ENCODE peak calls at places on chromosomes 3 and 15, in nine cellular contexts. L is testis, X is body of pancreas, B is stomach, P is ovary, A is adrenal gland, E is HepG2, U is prostate gland, S is A549. Q is an unnamed sample.

GRCh38 chr3:37787027-37787868 is 74.4 kb upstream of the CTDSPL start:
- DNase-seq in L (no peak), X (peak; percentile 10), B (no peak), P (peak; percentile 37), A (no peak), E (no peak), U (no peak), S (no peak), Q (no peak)

GRCh38 chr3:196661400-196661799 is 21.9 kb downstream of the NRROS start:
- DNase-seq in L (no peak), X (no peak), B (no peak), P (no peak), A (no peak), E (no peak), U (no peak), S (no peak), Q (no peak)

GRCh38 chr15:94677202-94677790 is 445.9 kb downstream of the MCTP2 start:
- DNase-seq in L (no peak), X (no peak), B (no peak), P (no peak), A (no peak), E (no peak), U (no peak), S (no peak), Q (no peak)

GRCh38 chr15:88621789-88622604 is 857 bp downstream of the AEN start:
- DNase-seq in L (no peak), X (no peak), B (no peak), P (no peak), A (peak; percentile 40), E (peak; percentile 76), U (no peak), S (peak; percentile 45), Q (peak; percentile 88)

GRCh38 chr3:129286081-129286480 is 7.4 kb downstream of the HMCES start:
- DNase-seq in L (no peak), X (no peak), B (no peak), P (no peak), A (no peak), E (no peak), U (no peak), S (no peak), Q (no peak)

GRCh38 chr15:31387483-31388118 is 61.0 kb downstream of the KLF13 start:
- DNase-seq in L (no peak), X (peak; percentile 97), B (peak; percentile 85), P (peak; percentile 23), A (peak; percentile 69), E (no peak), U (peak; percentile 80), S (no peak), Q (peak; percentile 61)

GRCh38 chr3:14775574-14775973 is 43.2 kb upstream of the FGD5 start:
- DNase-seq in L (peak; percentile 1), X (no peak), B (peak; percentile 5), P (peak; percentile 4), A (no peak), E (no peak), U (no peak), S (no peak), Q (no peak)

GRCh38 chr3:82132210-82133069 is 371.0 kb upstream of the GBE1 start:
- DNase-seq in L (no peak), X (no peak), B (no peak), P (no peak), A (no peak), E (peak; percentile 41), U (no peak), S (no peak), Q (no peak)

GRCh38 chr3:128845695-128846491 is 33.5 kb upstream of the ACAD9 start:
- DNase-seq in L (peak; percentile 87), X (peak; percentile 83), B (peak; percentile 85), P (peak; percentile 83), A (peak; percentile 86), E (peak; percentile 60), U (peak; percentile 39), S (peak; percentile 53), Q (peak; percentile 95)

GRCh38 chr3:49248828-49249227 is 28.2 kb downstream of the C3orf62 start:
- DNase-seq in L (peak; percentile 13), X (peak; percentile 39), B (no peak), P (no peak), A (no peak), E (no peak), U (no peak), S (peak; percentile 16), Q (peak; percentile 32)

GRCh38 chr15:47813985-47814384 is 96.7 kb downstream of the SEMA6D start:
- DNase-seq in L (no peak), X (no peak), B (no peak), P (no peak), A (no peak), E (no peak), U (no peak), S (no peak), Q (no peak)

GRCh38 chr3:170644711-170645110 is 58.8 kb upstream of the SLC7A14 start:
- DNase-seq in L (no peak), X (no peak), B (peak; percentile 44), P (no peak), A (no peak), E (no peak), U (no peak), S (no peak), Q (no peak)

GRCh38 chr15:42547926-42548257 is 701 bp downstream of the LRRC57 start:
- DNase-seq in L (no peak), X (no peak), B (no peak), P (no peak), A (no peak), E (peak; percentile 3), U (no peak), S (no peak), Q (peak; percentile 87)

GRCh38 chr15:42544858-42545629 is 3.5 kb downstream of the LRRC57 start:
- DNase-seq in L (no peak), X (no peak), B (no peak), P (no peak), A (no peak), E (no peak), U (no peak), S (no peak), Q (no peak)

GRCh38 chr15:42549052-42549491 is 434 bp downstream of the HAUS2 start:
- DNase-seq in L (peak; percentile 31), X (peak; percentile 25), B (no peak), P (peak; percentile 43), A (no peak), E (peak; percentile 12), U (peak; percentile 8), S (peak; percentile 35), Q (peak; percentile 84)

GRCh38 chr15:42549782-42550392 is 1.2 kb downstream of the HAUS2 start:
- DNase-seq in L (no peak), X (no peak), B (no peak), P (no peak), A (no peak), E (no peak), U (no peak), S (no peak), Q (peak; percentile 82)

GRCh38 chr15:42548258-42549051 is at the start of the genes HAUS2 and LRRC57:
- DNase-seq in L (peak; percentile 91), X (peak; percentile 87), B (peak; percentile 88), P (peak; percentile 88), A (peak; percentile 86), E (peak; percentile 77), U (peak; percentile 85), S (peak; percentile 79), Q (peak; percentile 92)
- TF ChIP-seq POLR2A in L (peak; percentile 17), X (peak; percentile 91), B (no peak), P (peak; percentile 90), A (peak; percentile 79), E (peak; percentile 87), U (peak; percentile 89), S (peak; percentile 92), Q (peak; percentile 97)

DNA sequence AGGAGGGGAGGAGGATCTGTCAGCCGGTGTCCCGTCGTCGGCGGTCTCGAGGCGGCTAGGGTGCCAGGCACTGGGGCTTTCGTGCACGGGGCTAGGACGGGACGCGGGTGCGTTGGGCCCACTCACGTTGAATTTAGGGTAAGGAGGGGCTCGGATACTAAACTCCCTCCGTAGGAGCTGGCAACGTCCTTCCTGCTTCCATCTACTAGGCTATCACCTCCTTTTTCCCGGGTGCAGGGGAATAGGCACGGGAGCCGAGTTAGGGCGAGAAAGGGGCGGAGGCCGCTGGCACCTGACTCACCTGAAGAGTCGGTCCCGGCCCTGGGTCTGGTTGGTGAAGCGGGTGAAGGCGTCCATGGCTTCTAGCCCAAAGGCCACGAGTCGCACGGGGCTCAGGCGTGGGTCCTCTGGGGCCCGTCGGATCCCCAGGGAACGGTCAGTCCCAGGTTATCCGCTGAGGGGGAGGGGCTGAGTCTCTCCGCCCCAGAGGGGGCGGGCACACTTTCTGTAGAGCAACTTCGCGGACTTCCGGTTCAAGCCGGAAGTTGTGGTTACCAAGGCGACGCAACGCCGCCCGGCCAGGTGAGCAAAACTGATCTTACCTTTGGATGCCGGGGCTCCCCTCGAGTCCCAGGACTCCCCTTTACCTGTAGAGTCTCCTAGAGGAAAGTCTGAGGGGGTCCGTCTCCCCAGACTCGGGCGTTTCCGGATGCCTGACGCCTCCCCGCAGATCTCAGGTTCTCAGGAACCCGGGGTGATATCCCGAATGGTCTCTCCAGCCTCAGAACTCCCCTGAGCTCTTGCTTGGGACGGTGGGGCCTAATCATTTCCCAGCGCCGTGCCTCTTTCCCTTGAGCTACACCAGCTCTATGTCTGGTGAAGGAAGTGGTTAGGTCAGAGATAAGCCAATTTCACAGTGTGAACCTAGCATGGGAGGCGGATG is at the start of the genes PEX11A and WDR93:
- DNase-seq in L (peak; percentile 92), X (peak; percentile 94), B (peak; percentile 90), P (peak; percentile 81), A (peak; percentile 75), E (peak; percentile 75), U (peak; percentile 88), S (peak; percentile 85), Q (peak; percentile 73)
- TF ChIP-seq POLR2A in L (no peak), X (peak; percentile 76), B (no peak), P (peak; percentile 49), A (peak; percentile 28), E (peak; percentile 70), U (peak; percentile 88), S (peak; percentile 82), Q (no peak)

GRCh38 chr15:99102332-99103235 is 2.3 kb upstream of the SYNM start:
- DNase-seq in L (no peak), X (no peak), B (no peak), P (no peak), A (no peak), E (no peak), U (no peak), S (no peak), Q (no peak)

GRCh38 chr15:99101501-99101900 is 3.4 kb upstream of the SYNM start:
- DNase-seq in L (no peak), X (no peak), B (no peak), P (no peak), A (no peak), E (no peak), U (no peak), S (no peak), Q (no peak)

GRCh38 chr15:99098991-99099390 is 5.9 kb upstream of the SYNM start:
- DNase-seq in L (no peak), X (no peak), B (no peak), P (no peak), A (no peak), E (no peak), U (no peak), S (no peak), Q (no peak)

GRCh38 chr15:99099661-99100060 is 5.2 kb upstream of the SYNM start:
- DNase-seq in L (no peak), X (no peak), B (no peak), P (no peak), A (no peak), E (no peak), U (no peak), S (no peak), Q (no peak)

GRCh38 chr15:99100245-99101173 is 4.4 kb upstream of the SYNM start:
- DNase-seq in L (peak; percentile 89), X (peak; percentile 78), B (peak; percentile 82), P (peak; percentile 83), A (peak; percentile 85), E (peak; percentile 62), U (peak; percentile 71), S (peak; percentile 81), Q (peak; percentile 44)
- TF ChIP-seq POLR2A in L (no peak), X (no peak), B (no peak), P (no peak), A (no peak), E (no peak), U (no peak), S (no peak), Q (no peak)

GRCh38 chr15:68204776-68205557 is at the start of gene CALML4:
- DNase-seq in L (peak; percentile 63), X (peak; percentile 94), B (peak; percentile 90), P (peak; percentile 72), A (peak; percentile 84), E (peak; percentile 74), U (peak; percentile 84), S (peak; percentile 25), Q (no peak)
- TF ChIP-seq POLR2A in L (no peak), X (peak; percentile 57), B (no peak), P (no peak), A (peak; percentile 37), E (no peak), U (peak; percentile 34), S (no peak), Q (no peak)